ENCODE peak calls at places on chromosomes 13 and 19, in seven cellular contexts. S is dorsolateral prefrontal cortex, B is Peyer's patch, T is pancreas, C is SK-N-SH, A is MM.1S, D is gastrocnemius medialis. H is an unnamed sample.
A peak's percentile ranks its signal among the peaks of the same experiment; 100 is the strongest.

GRCh38 chr13:28313579-28313978 is 175.2 kb downstream of the PAN3 start:
- DNase-seq in S (no peak), B (no peak), T (no peak), C (no peak), A (no peak), D (no peak), H (no peak)

GRCh38 chr13:34640931-34641330 is 301.1 kb upstream of the NBEA start:
- DNase-seq in S (no peak), B (no peak), T (no peak), C (no peak), A (no peak), D (no peak), H (no peak)

GRCh38 chr19:57314146-57314545 is 6.1 kb upstream of the ZNF543 start:
- DNase-seq in S (no peak), B (no peak), T (no peak), C (no peak), A (no peak), D (no peak), H (no peak)

GRCh38 chr13:91399189-91400093 is 1.0 kb downstream of the GPC5 start:
- DNase-seq in S (no peak), B (no peak), T (no peak), C (peak; percentile 10), A (no peak), D (no peak), H (no peak)

GRCh38 chr13:40377783-40378182 is 288.7 kb downstream of the FOXO1 start:
- DNase-seq in S (no peak), B (no peak), T (no peak), C (no peak), A (no peak), D (peak; percentile 34), H (no peak)

GRCh38 chr13:25756916-25757315 is 294.9 kb downstream of the SHISA2 start:
- DNase-seq in S (no peak), B (no peak), T (no peak), C (no peak), A (no peak), D (no peak), H (no peak)

GRCh38 chr19:1182727-1183126 is 8.7 kb upstream of the SBNO2 start:
- DNase-seq in S (no peak), B (no peak), T (no peak), C (no peak), A (peak; percentile 2), D (no peak), H (no peak)

GRCh38 chr19:860481-861098 is 1.1 kb downstream of the CFD start:
- DNase-seq in S (no peak), B (peak; percentile 49), T (peak; percentile 65), C (peak; percentile 83), A (peak; percentile 69), D (peak; percentile 68), H (no peak)

GRCh38 chr19:32172761-32173160 is 172.6 kb upstream of the ZNF507 start:
- DNase-seq in S (no peak), B (no peak), T (no peak), C (no peak), A (no peak), D (no peak), H (peak; percentile 21)

GRCh38 chr13:23709521-23709920 is 139.3 kb downstream of the TNFRSF19 start:
- DNase-seq in S (no peak), B (no peak), T (no peak), C (no peak), A (no peak), D (no peak), H (no peak)

GRCh38 chr13:44873486-44873885 is 115.8 kb downstream of the NUFIP1 start:
- DNase-seq in S (no peak), B (no peak), T (peak; percentile 56), C (no peak), A (no peak), D (peak; percentile 68), H (no peak)

GRCh38 chr19:54653181-54653809 is 9.5 kb upstream of the LILRB4 start:
- DNase-seq in S (no peak), B (no peak), T (no peak), C (peak; percentile 41), A (peak; percentile 31), D (no peak), H (no peak)

GRCh38 chr19:15324791-15325519 is 7.4 kb downstream of the BRD4 start:
- DNase-seq in S (no peak), B (no peak), T (peak; percentile 73), C (no peak), A (no peak), D (no peak), H (no peak)

GRCh38 chr19:30178721-30179402 is 193.3 kb upstream of the ZNF536 start:
- DNase-seq in S (no peak), B (no peak), T (no peak), C (no peak), A (no peak), D (no peak), H (no peak)

GRCh38 chr13:32040689-32041088 is 9.1 kb downstream of the FRY start:
- DNase-seq in S (no peak), B (no peak), T (no peak), C (no peak), A (no peak), D (no peak), H (no peak)
- H3K27ac ChIP-seq in S (no peak overlapping the region), B (no peak overlapping the region), T (peak overlapping the region; percentile 48), C (no peak overlapping the region), A (no peak overlapping the region), D (no peak overlapping the region), H (no peak overlapping the region)

GRCh38 chr19:45200614-45201013 is 22.0 kb downstream of the BLOC1S3 start:
- DNase-seq in S (no peak), B (no peak), T (no peak), C (no peak), A (no peak), D (no peak), H (no peak)
- TF ChIP-seq CTCF in S (no peak), B (peak; percentile 32), T (no peak), C (peak; percentile 46), A (no peak), D (no peak), H (no peak)

GRCh38 chr13:33034897-33035296 is 18.7 kb downstream of the KL start:
- DNase-seq in S (no peak), B (no peak), T (no peak), C (no peak), A (no peak), D (no peak), H (no peak)

GRCh38 chr13:33031277-33031676 is 15.1 kb downstream of the KL start:
- DNase-seq in S (no peak), B (no peak), T (no peak), C (no peak), A (no peak), D (no peak), H (no peak)

GRCh38 chr13:33032037-33032625 is 15.9 kb downstream of the KL start:
- DNase-seq in S (no peak), B (no peak), T (no peak), C (no peak), A (no peak), D (no peak), H (no peak)

GRCh38 chr13:33033361-33033812 is 17.2 kb downstream of the KL start:
- DNase-seq in S (no peak), B (no peak), T (no peak), C (no peak), A (no peak), D (no peak), H (no peak)

GRCh38 chr13:33034061-33034460 is 17.8 kb downstream of the KL start:
- DNase-seq in S (no peak), B (no peak), T (no peak), C (no peak), A (no peak), D (no peak), H (no peak)
- H3K4me3 ChIP-seq in S (no peak overlapping the region), B (no peak overlapping the region), T (no peak overlapping the region), C (no peak overlapping the region), A (no peak overlapping the region), D (no peak overlapping the region), H (no peak overlapping the region)

GRCh38 chr19:38012944-38013343 is 105.9 kb downstream of the SIPA1L3 start:
- DNase-seq in S (no peak), B (no peak), T (no peak), C (no peak), A (no peak), D (no peak), H (no peak)
- H3K27ac ChIP-seq in S (peak overlapping the region; percentile 24), B (no peak overlapping the region), T (no peak overlapping the region), C (no peak overlapping the region), A (no peak overlapping the region), D (no peak overlapping the region), H (no peak overlapping the region)

GRCh38 chr13:102945324-102945815 is 99.5 kb downstream of the ERCC5 start:
- DNase-seq in S (no peak), B (no peak), T (no peak), C (no peak), A (no peak), D (no peak), H (no peak)

GRCh38 chr13:102944821-102945220 is 99.0 kb downstream of the ERCC5 start:
- DNase-seq in S (no peak), B (no peak), T (no peak), C (no peak), A (no peak), D (no peak), H (no peak)

GRCh38 chr13:102935896-102936321 is 90.1 kb downstream of the ERCC5 start:
- DNase-seq in S (no peak), B (no peak), T (no peak), C (no peak), A (no peak), D (no peak), H (no peak)

GRCh38 chr13:102940770-102941169 is 94.9 kb downstream of the ERCC5 start:
- DNase-seq in S (no peak), B (no peak), T (no peak), C (no peak), A (no peak), D (no peak), H (no peak)

DNA sequence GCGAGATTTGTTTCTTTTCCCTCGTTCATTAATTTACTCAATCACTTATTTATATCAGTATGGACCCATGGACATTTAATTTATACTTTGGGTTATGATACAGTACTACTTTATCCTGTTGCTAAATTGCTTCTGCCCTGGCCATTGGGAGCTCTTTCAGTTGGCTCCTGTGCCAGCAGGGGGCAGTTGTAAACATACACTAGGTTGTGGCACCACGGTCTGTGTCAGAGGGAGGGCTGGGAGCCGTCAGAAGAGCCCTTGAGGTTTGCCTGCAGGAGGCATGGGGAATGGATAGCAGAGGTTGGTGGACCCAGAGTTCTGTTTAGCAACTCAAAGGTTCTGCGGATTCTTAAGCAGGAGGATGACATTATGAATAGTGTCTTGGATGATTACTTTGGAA is 94.3 kb downstream of the ERCC5 start:
- DNase-seq in S (no peak), B (no peak), T (no peak), C (no peak), A (no peak), D (no peak), H (no peak)
- TF ChIP-seq CTCF in S (no peak), B (no peak), T (no peak), C (no peak), A (no peak), D (no peak), H (no peak)